ENCODE peak calls at places on chromosomes 5 and 9, in nine cellular contexts. A is NCI-H1436; G is breast epithelium; Y is right lobe of liver; P is hepatocyte; D is HT1080; K is GM20000; Z is activated effector memory CD4-positive, alpha-beta T cell treated with Interleukin-2 at 50 U/mL for 16 hours; T is T-helper 1 cell. V is an unnamed sample.

GRCh38 chr9:127392976-127393375 is 4.0 kb upstream of the SLC2A8 start:
- DNase-seq in A (no peak), P (no peak), T (no peak), Z (no peak), G (no peak), D (no peak), Y (no peak), K (no peak), V (no peak)

GRCh38 chr9:133202688-133203453 is 6.2 kb downstream of the OBP2B start:
- DNase-seq in T (no peak), K (no peak), P (no peak), A (no peak), Y (no peak), Z (no peak), G (no peak), D (no peak), V (no peak)

GRCh38 chr9:92315456-92315855 is 9.7 kb downstream of the NOL8 start:
- DNase-seq in K (no peak), T (no peak), P (no peak), Y (no peak), A (no peak), D (no peak), Z (no peak), G (no peak), V (no peak)

GRCh38 chr5:1103505-1104326 is 8.1 kb downstream of the SLC12A7 start:
- DNase-seq in A (peak; percentile 22), Y (peak; percentile 91), D (no peak), K (no peak), G (peak; percentile 72), P (peak; percentile 64), Z (no peak), T (no peak), V (peak; percentile 76)

GRCh38 chr5:122091942-122092600 is 14.0 kb upstream of the LOX start:
- DNase-seq in K (no peak), P (peak; percentile 50), A (no peak), Z (no peak), Y (no peak), D (peak; percentile 43), G (no peak), T (no peak), V (no peak)

GRCh38 chr5:174323878-174324281 is 278.4 kb downstream of the NSG2 start:
- DNase-seq in K (peak; percentile 46), D (peak; percentile 68), P (peak; percentile 66), T (no peak), Y (no peak), G (no peak), A (no peak), Z (no peak), V (no peak)

GRCh38 chr9:130599625-130600024 is 20.2 kb downstream of the FUBP3 start:
- DNase-seq in P (no peak), K (no peak), A (no peak), D (no peak), Z (no peak), G (no peak), T (no peak), Y (no peak), V (no peak)

GRCh38 chr5:176734756-176735342 is 75.5 kb upstream of the UNC5A start:
- DNase-seq in A (no peak), Y (no peak), D (no peak), G (peak; percentile 30), K (no peak), T (no peak), Z (no peak), P (no peak), V (no peak)

GRCh38 chr9:120737411-120737810 is 23.1 kb upstream of the MEGF9 start:
- DNase-seq in K (no peak), P (no peak), D (no peak), A (no peak), G (no peak), Y (no peak), T (no peak), Z (no peak), V (no peak)

GRCh38 chr5:125189451-125190051 is 443.1 kb upstream of the ZNF608 start:
- DNase-seq in A (no peak), P (no peak), Z (no peak), Y (no peak), D (peak; percentile 52), K (no peak), G (no peak), T (no peak), V (no peak)

GRCh38 chr5:72641164-72641563 is 134.0 kb upstream of the ZNF366 start:
- DNase-seq in P (no peak), T (no peak), Y (no peak), K (no peak), G (no peak), A (no peak), D (no peak), Z (no peak), V (no peak)

GRCh38 chr5:157734466-157734865 is 3.2 kb downstream of the THG1L start:
- DNase-seq in K (no peak), T (no peak), D (no peak), G (no peak), A (no peak), Y (no peak), Z (no peak), P (peak; percentile 14), V (no peak)

GRCh38 chr9:112831281-112831851 is 59.3 kb downstream of the SLC46A2 start:
- DNase-seq in K (no peak), P (no peak), A (no peak), Z (no peak), G (no peak), D (no peak), T (no peak), Y (peak; percentile 46), V (peak; percentile 59)

GRCh38 chr9:16627967-16628366 is 242.5 kb downstream of the BNC2 start:
- DNase-seq in Z (no peak), D (peak; percentile 89), K (no peak), P (peak; percentile 53), Y (no peak), G (no peak), A (no peak), T (no peak), V (peak; percentile 19)

GRCh38 chr5:133819977-133820471 is 148.4 kb downstream of the C5orf15 start:
- DNase-seq in D (no peak), K (no peak), P (no peak), T (no peak), A (no peak), Y (no peak), Z (no peak), G (no peak), V (no peak)

GRCh38 chr5:9230355-9230754 is 315.5 kb downstream of the SEMA5A start:
- DNase-seq in Y (no peak), D (no peak), G (no peak), Z (no peak), A (no peak), T (no peak), K (no peak), P (no peak), V (no peak)

GRCh38 chr9:83432104-83432627 is 106.0 kb downstream of the FRMD3 start:
- DNase-seq in D (peak; percentile 81), Y (peak; percentile 60), T (no peak), A (no peak), Z (no peak), K (no peak), P (no peak), G (peak; percentile 87), V (peak; percentile 66)

GRCh38 chr5:157266286-157267007 is 524 bp downstream of the CYFIP2 start:
- DNase-seq in A (no peak), D (no peak), G (no peak), Y (peak; percentile 53), T (peak; percentile 31), Z (no peak), K (peak; percentile 72), P (peak; percentile 73), V (no peak)

GRCh38 chr9:136597141-136597885 is 51.5 kb upstream of the NOTCH1 start:
- DNase-seq in A (no peak), G (no peak), Y (no peak), Z (no peak), D (no peak), T (no peak), K (no peak), P (no peak), V (no peak)

GRCh38 chr5:134397196-134397595 is 14.5 kb downstream of the CDKN2AIPNL start:
- DNase-seq in G (no peak), T (no peak), K (no peak), D (no peak), A (no peak), Y (no peak), P (no peak), Z (no peak), V (no peak)

GRCh38 chr9:115524467-115525059 is 406.6 kb upstream of the TNC start:
- DNase-seq in T (no peak), G (no peak), D (peak; percentile 52), Z (no peak), P (peak; percentile 75), A (peak; percentile 7), K (peak; percentile 44), Y (no peak), V (no peak)

GRCh38 chr5:174053891-174054290 is 8.4 kb downstream of the NSG2 start:
- DNase-seq in T (no peak), K (no peak), Y (no peak), P (no peak), G (no peak), Z (no peak), D (no peak), A (no peak), V (no peak)

GRCh38 chr5:425714-426113 is 17.3 kb upstream of the EXOC3 start:
- DNase-seq in Z (no peak), K (no peak), Y (no peak), P (no peak), G (no peak), T (no peak), A (no peak), D (no peak), V (no peak)

GRCh38 chr9:76877961-76878360 is 28.0 kb downstream of the PRUNE2 start:
- DNase-seq in P (no peak), G (no peak), Z (no peak), A (no peak), Y (no peak), D (no peak), K (no peak), T (no peak), V (no peak)

GRCh38 chr9:113742878-113743277 is 133.2 kb upstream of the ZNF618 start:
- DNase-seq in P (no peak), K (no peak), D (no peak), A (no peak), Z (no peak), G (no peak), T (no peak), Y (no peak), V (no peak)

V was measured in psoas muscle.